ENCODE peak calls at places on chromosomes 4 and X, in six cellular contexts. H is heart left ventricle, W is mesendoderm, I is adrenal gland, J is choroid plexus epithelial cell, P is tibial artery. R is an unnamed sample.

GRCh38 chrX:89034679-89035078 is 287.7 kb downstream of the CPXCR1 start:
- DNase-seq in H (no peak), W (no peak), I (no peak), J (no peak), P (no peak), R (no peak)

GRCh38 chrX:31715675-31716074 is 643.8 kb upstream of the FTHL17 start:
- DNase-seq in H (no peak), W (no peak), I (no peak), J (no peak), P (no peak), R (no peak)

GRCh38 chr4:113761682-113762060 is at the start of gene CAMK2D:
- DNase-seq in H (peak), W (peak), I (peak), J (peak), P (peak), R (peak)

GRCh38 chr4:56657128-56657527 is 24.0 kb downstream of the HOPX start:
- DNase-seq in H (no peak), W (no peak), I (no peak), J (no peak), P (no peak), R (no peak)

GRCh38 chr4:80568891-80569290 is 233.4 kb downstream of the CFAP299 start:
- DNase-seq in H (no peak), W (peak), I (no peak), J (no peak), P (no peak), R (no peak)

GRCh38 chr4:186473933-186474332 is 81.4 kb downstream of the MTNR1A start:
- DNase-seq in H (no peak), W (no peak), I (no peak), J (no peak), P (no peak), R (no peak)

GRCh38 chr4:183765121-183765990 is 106.3 kb downstream of the TRAPPC11 start:
- DNase-seq in H (peak), W (no peak), I (no peak), J (no peak), P (no peak), R (peak)

GRCh38 chr4:104616401-104616820 is 121.7 kb upstream of the CXXC4 start:
- DNase-seq in H (peak), W (no peak), I (peak), J (no peak), P (no peak), R (peak)

GRCh38 chr4:99723555-99724450 is 66.2 kb upstream of the C4orf54 start:
- DNase-seq in H (peak), W (peak), I (peak), J (peak), P (peak), R (peak)

GRCh38 chr4:150032541-150032940 is 45.7 kb upstream of the DCLK2 start:
- DNase-seq in H (no peak), W (no peak), I (no peak), J (no peak), P (no peak), R (no peak)

GRCh38 chr4:41686893-41687292 is 61.6 kb downstream of the PHOX2B start:
- DNase-seq in H (no peak), W (no peak), I (no peak), J (no peak), P (no peak), R (no peak)

GRCh38 chr4:5024673-5025072 is 5.4 kb upstream of the CYTL1 start:
- DNase-seq in H (no peak), W (no peak), I (no peak), J (no peak), P (no peak), R (no peak)

GRCh38 chr4:127352220-127352619 is 280.5 kb upstream of the INTU start:
- DNase-seq in H (no peak), W (peak), I (no peak), J (peak), P (no peak), R (no peak)

GRCh38 chr4:4859799-4860380 is 425 bp downstream of the MSX1 start:
- DNase-seq in H (no peak), W (no peak), I (no peak), J (no peak), P (no peak), R (no peak)

GRCh38 chrX:115392031-115392430 is 102.5 kb downstream of the LUZP4 start:
- DNase-seq in H (no peak), W (no peak), I (no peak), J (no peak), P (no peak), R (no peak)

GRCh38 chrX:70970482-70970999 is 39.6 kb upstream of the SLC7A3 start:
- DNase-seq in H (no peak), W (peak), I (no peak), J (peak), P (no peak), R (no peak)

GRCh38 chrX:75968293-75968692 is 183.2 kb upstream of the MAGEE2 start:
- DNase-seq in H (no peak), W (peak), I (no peak), J (no peak), P (no peak), R (no peak)

GRCh38 chr4:122700178-122700725 is 32.3 kb upstream of the BBS12 start:
- DNase-seq in H (peak), W (peak), I (peak), J (peak), P (no peak), R (peak)

GRCh38 chr4:107562306-107562705 is 157.7 kb downstream of the PAPSS1 start:
- DNase-seq in H (no peak), W (no peak), I (no peak), J (no peak), P (no peak), R (no peak)

GRCh38 chrX:26664919-26665318 is 448.9 kb downstream of the MAGEB5 start:
- DNase-seq in H (no peak), W (no peak), I (no peak), J (no peak), P (no peak), R (no peak)

GRCh38 chr4:86482851-86483490 is 111.1 kb upstream of the PTPN13 start:
- DNase-seq in H (no peak), W (peak), I (no peak), J (peak), P (no peak), R (no peak)

DNA sequence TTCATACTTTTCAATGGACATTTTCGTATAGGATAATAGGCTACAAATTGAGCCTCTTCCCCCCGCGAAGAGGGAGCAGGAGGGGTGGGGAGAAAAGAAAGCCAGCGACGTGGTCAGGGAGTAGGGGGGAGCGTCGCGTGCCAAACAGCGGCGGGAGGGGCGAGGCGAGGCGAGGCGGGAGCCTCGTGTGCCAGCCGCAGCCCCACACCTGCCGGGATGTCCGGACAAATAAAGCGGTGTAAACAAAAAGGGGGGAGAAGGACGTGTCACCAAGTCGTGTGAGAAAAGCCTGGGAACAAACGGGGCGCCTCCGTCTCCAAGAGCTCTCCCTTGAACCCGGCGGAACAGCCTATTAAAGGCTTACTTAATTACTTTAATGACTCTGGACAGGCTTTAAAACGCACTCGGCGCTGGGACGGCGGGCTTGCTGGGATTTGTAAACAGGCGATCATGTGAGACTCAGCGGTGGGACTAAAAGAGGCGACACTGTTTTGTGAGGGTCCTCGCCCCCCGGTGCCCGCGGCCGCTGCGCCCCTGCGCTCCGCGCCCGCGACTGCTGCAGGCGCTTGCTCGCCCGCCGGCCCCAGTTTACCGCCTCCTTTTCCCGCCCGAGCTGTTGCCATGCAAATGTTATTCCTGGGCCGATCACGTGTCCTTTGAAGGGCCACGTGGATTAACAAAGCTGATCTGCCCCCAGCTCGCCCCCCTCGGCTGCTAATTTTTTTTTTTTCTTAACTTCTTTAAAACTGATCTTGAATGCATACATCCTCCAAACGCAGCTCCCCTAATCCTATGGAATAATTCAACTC is at the start of gene HELT:
- DNase-seq in H (no peak), W (peak), I (no peak), J (no peak), P (no peak), R (no peak)
- H3K4me3 ChIP-seq in H (no peak), W (no peak), I (no peak), J (no peak), P (peak), R (no peak)

DNA sequence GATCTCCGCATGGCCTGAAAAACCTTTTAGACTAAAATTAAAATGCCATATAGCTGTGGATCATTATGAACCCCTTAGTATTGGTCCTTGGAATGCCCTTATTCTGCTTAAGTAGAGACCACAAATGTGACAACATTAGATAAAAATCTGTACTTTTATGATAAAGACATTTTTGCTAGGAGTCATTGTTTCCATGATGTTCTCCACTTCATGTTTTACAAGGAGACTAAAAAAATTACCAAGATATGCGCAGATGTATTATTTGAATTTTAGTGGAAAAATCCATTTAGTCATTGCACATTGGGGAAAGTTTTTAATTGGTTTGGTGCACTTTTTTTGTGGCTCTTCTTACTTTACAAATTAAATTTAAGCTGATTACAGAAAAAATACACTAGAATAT is 85.1 kb upstream of the HPRT1 start:
- DNase-seq in H (no peak), W (no peak), I (no peak), J (peak), P (no peak), R (no peak)
- H3K4me3 ChIP-seq in H (peak), W (no peak), I (peak), J (peak), P (peak), R (no peak)

DNA sequence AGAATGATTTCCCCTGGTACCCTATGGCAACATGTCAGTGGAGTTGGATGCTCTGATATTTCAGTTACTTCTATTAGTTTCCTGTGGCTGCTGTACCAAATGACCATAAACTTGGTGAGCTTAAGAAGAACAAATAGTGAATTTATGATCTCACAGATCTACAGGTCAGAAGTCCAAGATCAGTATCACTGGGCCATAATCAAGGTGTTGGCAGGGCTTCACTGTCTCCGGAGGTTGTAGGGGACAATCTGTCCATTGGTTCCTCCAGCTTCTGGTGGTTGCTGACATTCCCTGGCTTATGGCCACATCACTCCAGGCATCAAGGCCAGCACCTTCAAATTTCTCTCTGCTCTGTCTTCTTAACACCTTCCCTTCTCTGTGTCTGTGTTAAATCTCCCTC is 37.9 kb upstream of the ELOVL6 start:
- DNase-seq in H (no peak), W (no peak), I (no peak), J (no peak), P (no peak), R (no peak)
- H3K4me3 ChIP-seq in H (no peak), W (no peak), I (no peak), J (no peak), P (no peak), R (no peak)

GRCh38 chrX:45959567-45959966 is 585.7 kb downstream of the ZNF674 start:
- DNase-seq in H (no peak), W (no peak), I (no peak), J (no peak), P (no peak), R (no peak)

GRCh38 chrX:45954026-45954425 is 591.2 kb downstream of the ZNF674 start:
- DNase-seq in H (no peak), W (no peak), I (no peak), J (no peak), P (no peak), R (no peak)

GRCh38 chrX:45952030-45952429 is 593.2 kb downstream of the ZNF674 start:
- DNase-seq in H (no peak), W (peak), I (no peak), J (no peak), P (no peak), R (no peak)

DNA sequence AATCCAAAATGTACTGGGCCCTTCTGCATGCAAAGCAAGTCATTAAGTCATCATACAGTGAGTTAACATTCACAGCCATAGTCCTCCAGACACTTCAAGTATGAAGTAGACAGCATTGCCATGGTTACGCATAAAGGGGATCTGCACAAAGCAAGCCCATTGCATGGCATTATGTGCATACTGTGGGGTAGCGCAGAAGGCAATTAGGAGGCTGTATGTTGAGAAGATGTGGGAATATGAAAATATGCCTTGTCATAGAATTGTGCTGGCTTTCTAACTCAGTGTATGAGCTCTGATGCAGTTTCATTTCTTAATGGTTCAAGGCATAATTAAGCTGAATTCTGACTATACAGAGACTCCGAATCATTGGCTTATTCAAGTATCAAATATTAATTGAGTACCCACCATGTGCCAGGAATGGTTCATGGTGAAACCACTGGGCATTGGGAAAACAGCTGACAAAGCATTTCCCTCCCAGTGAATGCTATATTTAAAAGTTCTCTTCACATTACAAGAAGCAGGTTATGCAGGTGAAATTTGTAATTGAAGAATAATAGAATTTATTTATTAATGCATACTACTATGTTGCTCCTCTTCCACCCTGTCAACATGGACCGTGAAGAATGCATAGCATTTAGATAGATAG is 588.9 kb downstream of the ZNF674 start:
- DNase-seq in H (no peak), W (no peak), I (no peak), J (no peak), P (no peak), R (no peak)
- H3K4me3 ChIP-seq in H (no peak), W (no peak), I (no peak), J (no peak), P (no peak), R (no peak)

GRCh38 chr4:55398461-55398860 is 2.7 kb downstream of the TMEM165 start:
- DNase-seq in H (no peak), W (no peak), I (no peak), J (peak), P (no peak), R (no peak)

GRCh38 chr4:55397024-55397520 is 1.3 kb downstream of the TMEM165 start:
- DNase-seq in H (no peak), W (peak), I (peak), J (peak), P (no peak), R (peak)

GRCh38 chr4:55399581-55399980 is 3.8 kb downstream of the TMEM165 start:
- DNase-seq in H (no peak), W (no peak), I (no peak), J (no peak), P (no peak), R (no peak)

GRCh38 chr4:55397521-55398321 is 2.0 kb downstream of the TMEM165 start:
- DNase-seq in H (no peak), W (peak), I (no peak), J (peak), P (no peak), R (no peak)

GRCh38 chr4:55398966-55399365 is 3.2 kb downstream of the TMEM165 start:
- DNase-seq in H (no peak), W (no peak), I (no peak), J (peak), P (no peak), R (no peak)
- H3K4me3 ChIP-seq in H (peak), W (no peak), I (no peak), J (peak), P (peak), R (peak)

GRCh38 chr4:1523907-1524636 is 117.8 kb upstream of the NKX1-1 start:
- DNase-seq in H (no peak), W (no peak), I (no peak), J (no peak), P (no peak), R (peak)
- H3K4me3 ChIP-seq in H (no peak), W (no peak), I (no peak), J (no peak), P (no peak), R (no peak)

GRCh38 chr4:8938623-8939022 is 67.0 kb upstream of the HMX1 start:
- DNase-seq in H (no peak), W (no peak), I (no peak), J (no peak), P (no peak), R (no peak)

GRCh38 chr4:8938137-8938536 is 66.5 kb upstream of the HMX1 start:
- DNase-seq in H (no peak), W (no peak), I (no peak), J (no peak), P (no peak), R (no peak)

GRCh38 chr4:8940792-8941491 is 69.3 kb upstream of the HMX1 start:
- DNase-seq in H (no peak), W (peak), I (no peak), J (no peak), P (no peak), R (no peak)

GRCh38 chr4:8939160-8939855 is 67.7 kb upstream of the HMX1 start:
- DNase-seq in H (no peak), W (no peak), I (no peak), J (no peak), P (no peak), R (no peak)

DNA sequence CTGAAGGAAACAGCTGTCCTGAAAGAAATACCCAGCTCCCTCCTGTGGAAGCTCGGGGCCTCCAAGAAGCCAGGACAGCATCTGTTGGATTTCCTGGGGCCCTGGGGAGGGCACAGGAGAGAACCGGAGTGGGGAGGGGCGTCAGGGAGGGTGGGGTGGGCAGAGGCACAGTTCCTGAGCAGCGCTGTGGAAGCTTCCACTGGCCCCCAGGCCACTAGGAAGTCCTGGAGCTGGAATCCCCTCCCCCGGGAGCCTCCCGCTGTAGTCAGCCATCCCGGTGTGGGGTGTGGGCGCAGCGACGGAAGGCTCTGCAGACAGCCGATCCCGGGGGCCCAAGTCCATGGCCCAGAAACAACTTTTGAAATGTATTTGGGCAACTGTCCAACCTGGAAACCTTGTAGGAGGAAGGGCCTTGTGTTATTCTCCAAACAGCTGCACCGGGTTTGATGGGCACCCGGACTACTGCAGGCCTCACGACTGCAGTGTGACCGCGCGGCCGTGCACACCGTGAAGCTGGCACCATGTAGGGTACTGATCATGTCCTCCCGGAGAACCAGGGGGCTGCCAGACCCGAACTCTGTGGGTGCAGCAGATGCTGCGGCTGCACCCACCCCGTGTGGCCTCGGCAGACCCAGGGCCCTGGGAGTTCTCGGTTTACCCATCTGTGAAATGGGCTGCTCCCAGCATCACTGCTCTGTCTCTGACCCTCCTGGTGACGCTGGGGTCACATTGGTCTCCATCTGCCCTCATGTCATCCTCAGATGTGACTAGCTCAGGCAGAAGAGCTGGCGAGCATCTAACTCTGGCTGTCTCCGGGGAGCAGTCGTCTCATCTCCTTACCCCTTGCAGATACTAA is 68.5 kb upstream of the HMX1 start:
- DNase-seq in H (no peak), W (peak), I (no peak), J (no peak), P (no peak), R (no peak)
- H3K4me3 ChIP-seq in H (no peak), W (no peak), I (no peak), J (no peak), P (no peak), R (no peak)

DNA sequence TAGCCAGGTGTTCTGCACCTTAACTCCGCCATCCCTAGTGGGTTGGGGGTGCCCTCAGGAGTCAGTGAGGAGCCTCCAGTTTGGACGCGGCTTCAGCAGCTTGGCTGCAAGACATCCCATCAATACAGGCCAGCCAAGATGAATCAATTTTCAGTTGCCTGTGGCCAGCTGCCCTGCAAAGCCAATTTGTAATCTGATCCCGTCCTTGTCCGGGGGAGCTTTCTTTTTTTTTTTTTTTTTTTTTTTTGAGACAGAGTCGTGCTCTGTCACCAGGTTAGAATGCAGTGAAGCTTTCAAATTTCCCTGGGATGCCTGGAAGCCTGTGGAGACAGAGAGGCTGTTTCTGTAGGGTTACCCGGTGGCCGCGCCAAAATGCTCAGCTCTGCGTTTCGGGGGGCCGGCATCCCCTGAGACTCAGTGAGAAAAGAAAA is 192.5 kb downstream of the ASMT start:
- DNase-seq in H (no peak), W (peak), I (no peak), J (peak), P (no peak), R (no peak)
- H3K4me3 ChIP-seq in H (no peak), W (no peak), I (no peak), J (no peak), P (no peak), R (no peak)